ENCODE peak calls at places on chromosomes 2 and 18, in seven cellular contexts. One of them, this sample, is unnamed. For H3K4me1, the result is how much of the 10 kb centered on the place peaks cover.

GRCh38 chr18:44830551-44830950 is 149.9 kb downstream of the SETBP1 start:
- DNase-seq in fibroblast of lung: no peak
- DNase-seq in CD8-positive, alpha-beta T cell: no peak
- DNase-seq in stomach: no peak
- DNase-seq in HCT116: no peak
- DNase-seq in left ventricle myocardium inferior: no peak
- DNase-seq in CD8-positive, alpha-beta memory T cell: no peak
- DNase-seq in this sample: no peak

GRCh38 chr2:156399950-156400703 is 36.1 kb upstream of the GPD2 start:
- DNase-seq in CD8-positive, alpha-beta memory T cell: no peak
- DNase-seq in HCT116: peak
- DNase-seq in fibroblast of lung: peak
- DNase-seq in left ventricle myocardium inferior: peak
- DNase-seq in stomach: peak
- DNase-seq in CD8-positive, alpha-beta T cell: peak
- DNase-seq in this sample: no peak

GRCh38 chr2:197908940-197909339 is 104.5 kb downstream of the PLCL1 start:
- DNase-seq in fibroblast of lung: peak
- DNase-seq in CD8-positive, alpha-beta T cell: no peak
- DNase-seq in left ventricle myocardium inferior: no peak
- DNase-seq in CD8-positive, alpha-beta memory T cell: no peak
- DNase-seq in HCT116: no peak
- DNase-seq in stomach: no peak
- DNase-seq in this sample: no peak

GRCh38 chr2:17479875-17480274 is 38.4 kb downstream of the RAD51AP2 start:
- DNase-seq in CD8-positive, alpha-beta memory T cell: no peak
- DNase-seq in fibroblast of lung: peak
- DNase-seq in CD8-positive, alpha-beta T cell: no peak
- DNase-seq in stomach: no peak
- DNase-seq in left ventricle myocardium inferior: no peak
- DNase-seq in HCT116: no peak
- DNase-seq in this sample: no peak

GRCh38 chr2:131055169-131056065 is 37.8 kb downstream of the FAM168B start:
- DNase-seq in CD8-positive, alpha-beta T cell: no peak
- DNase-seq in left ventricle myocardium inferior: no peak
- DNase-seq in stomach: no peak
- DNase-seq in CD8-positive, alpha-beta memory T cell: no peak
- DNase-seq in HCT116: no peak
- DNase-seq in fibroblast of lung: peak
- DNase-seq in this sample: no peak

GRCh38 chr2:75277111-75277510 is 77.8 kb upstream of the TACR1 start:
- DNase-seq in HCT116: no peak
- DNase-seq in CD8-positive, alpha-beta T cell: no peak
- DNase-seq in fibroblast of lung: peak
- DNase-seq in left ventricle myocardium inferior: no peak
- DNase-seq in CD8-positive, alpha-beta memory T cell: no peak
- DNase-seq in stomach: no peak
- DNase-seq in this sample: no peak

GRCh38 chr2:96923810-96924774 is 54.2 kb upstream of the SEMA4C start:
- DNase-seq in fibroblast of lung: no peak
- DNase-seq in left ventricle myocardium inferior: no peak
- DNase-seq in CD8-positive, alpha-beta T cell: no peak
- DNase-seq in HCT116: no peak
- DNase-seq in stomach: no peak
- DNase-seq in CD8-positive, alpha-beta memory T cell: peak
- DNase-seq in this sample: no peak

GRCh38 chr2:111251711-111252110 is 131.0 kb downstream of the BCL2L11 start:
- DNase-seq in CD8-positive, alpha-beta memory T cell: no peak
- DNase-seq in CD8-positive, alpha-beta T cell: no peak
- DNase-seq in stomach: no peak
- DNase-seq in HCT116: no peak
- DNase-seq in fibroblast of lung: no peak
- DNase-seq in left ventricle myocardium inferior: no peak
- DNase-seq in this sample: no peak

GRCh38 chr2:119025013-119025412 is 83.0 kb downstream of the MARCO start:
- DNase-seq in CD8-positive, alpha-beta memory T cell: no peak
- DNase-seq in stomach: no peak
- DNase-seq in HCT116: no peak
- DNase-seq in fibroblast of lung: no peak
- DNase-seq in CD8-positive, alpha-beta T cell: no peak
- DNase-seq in left ventricle myocardium inferior: no peak
- DNase-seq in this sample: no peak

GRCh38 chr2:236190674-236191073 is 22.5 kb upstream of the GBX2 start:
- DNase-seq in HCT116: no peak
- DNase-seq in left ventricle myocardium inferior: no peak
- DNase-seq in CD8-positive, alpha-beta memory T cell: no peak
- DNase-seq in fibroblast of lung: no peak
- DNase-seq in stomach: no peak
- DNase-seq in CD8-positive, alpha-beta T cell: no peak
- DNase-seq in this sample: no peak

GRCh38 chr2:227450921-227451654 is 20.9 kb upstream of the AGFG1 start:
- DNase-seq in HCT116: no peak
- DNase-seq in stomach: no peak
- DNase-seq in fibroblast of lung: no peak
- DNase-seq in left ventricle myocardium inferior: no peak
- DNase-seq in CD8-positive, alpha-beta T cell: no peak
- DNase-seq in CD8-positive, alpha-beta memory T cell: no peak
- DNase-seq in this sample: no peak

GRCh38 chr2:224722250-224722649 is 6.1 kb upstream of the CCDC195 start:
- DNase-seq in fibroblast of lung: peak
- DNase-seq in CD8-positive, alpha-beta memory T cell: no peak
- DNase-seq in stomach: no peak
- DNase-seq in HCT116: no peak
- DNase-seq in left ventricle myocardium inferior: no peak
- DNase-seq in CD8-positive, alpha-beta T cell: no peak
- DNase-seq in this sample: no peak

GRCh38 chr2:233081232-233081730 is 21.1 kb downstream of the INPP5D start:
- DNase-seq in stomach: no peak
- DNase-seq in left ventricle myocardium inferior: no peak
- DNase-seq in CD8-positive, alpha-beta memory T cell: peak
- DNase-seq in CD8-positive, alpha-beta T cell: no peak
- DNase-seq in HCT116: no peak
- DNase-seq in fibroblast of lung: no peak
- DNase-seq in this sample: peak

GRCh38 chr2:233079953-233080835 is 20.1 kb downstream of the INPP5D start:
- DNase-seq in fibroblast of lung: no peak
- DNase-seq in left ventricle myocardium inferior: no peak
- DNase-seq in HCT116: no peak
- DNase-seq in stomach: no peak
- DNase-seq in CD8-positive, alpha-beta memory T cell: no peak
- DNase-seq in CD8-positive, alpha-beta T cell: no peak
- DNase-seq in this sample: no peak

GRCh38 chr2:233081731-233082221 is 21.6 kb downstream of the INPP5D start:
- DNase-seq in CD8-positive, alpha-beta T cell: no peak
- DNase-seq in fibroblast of lung: no peak
- DNase-seq in HCT116: no peak
- DNase-seq in left ventricle myocardium inferior: no peak
- DNase-seq in stomach: no peak
- DNase-seq in CD8-positive, alpha-beta memory T cell: no peak
- DNase-seq in this sample: no peak

GRCh38 chr2:233079473-233079877 is 19.3 kb downstream of the INPP5D start:
- DNase-seq in left ventricle myocardium inferior: no peak
- DNase-seq in CD8-positive, alpha-beta T cell: no peak
- DNase-seq in HCT116: no peak
- DNase-seq in fibroblast of lung: no peak
- DNase-seq in CD8-positive, alpha-beta memory T cell: peak
- DNase-seq in stomach: no peak
- DNase-seq in this sample: no peak

DNA sequence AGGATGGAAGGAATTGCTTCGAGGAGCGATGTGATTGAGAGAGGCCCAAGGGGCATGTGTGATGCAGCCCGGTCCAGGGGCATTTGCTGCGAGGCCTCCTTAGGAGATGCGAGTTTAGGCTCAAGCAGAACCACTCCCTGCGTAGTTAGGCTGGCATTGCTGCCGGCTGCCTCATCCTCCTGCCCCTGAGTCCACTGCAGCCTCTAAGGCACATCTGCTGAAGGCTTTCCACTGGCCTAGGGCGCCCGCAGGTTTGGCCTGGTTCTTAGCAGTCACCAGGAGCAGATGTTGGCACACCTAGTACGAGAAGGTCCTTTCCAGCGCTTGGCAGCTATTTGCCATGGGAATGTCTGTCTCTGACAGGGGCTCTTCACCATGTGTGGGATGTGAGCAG is 20.7 kb downstream of the INPP5D start:
- DNase-seq in CD8-positive, alpha-beta T cell: no peak
- DNase-seq in CD8-positive, alpha-beta memory T cell: no peak
- DNase-seq in HCT116: no peak
- DNase-seq in left ventricle myocardium inferior: no peak
- DNase-seq in stomach: no peak
- DNase-seq in fibroblast of lung: no peak
- DNase-seq in this sample: no peak
- H3K4me1 ChIP-seq in CD8-positive, alpha-beta T cell: half or more
- H3K4me1 ChIP-seq in CD8-positive, alpha-beta memory T cell: half or more
- H3K4me1 ChIP-seq in HCT116: under half
- H3K4me1 ChIP-seq in left ventricle myocardium inferior: under half
- H3K4me1 ChIP-seq in stomach: half or more
- H3K4me1 ChIP-seq in fibroblast of lung: under half
- H3K4me1 ChIP-seq in this sample: half or more

GRCh38 chr2:61014805-61015204 is 2.7 kb upstream of the PEX13 start:
- DNase-seq in HCT116: no peak
- DNase-seq in CD8-positive, alpha-beta memory T cell: no peak
- DNase-seq in stomach: no peak
- DNase-seq in left ventricle myocardium inferior: no peak
- DNase-seq in CD8-positive, alpha-beta T cell: no peak
- DNase-seq in fibroblast of lung: no peak
- DNase-seq in this sample: no peak
- H3K27ac ChIP-seq in HCT116: no peak
- H3K27ac ChIP-seq in CD8-positive, alpha-beta memory T cell: no peak
- H3K27ac ChIP-seq in stomach: peak
- H3K27ac ChIP-seq in left ventricle myocardium inferior: no peak
- H3K27ac ChIP-seq in CD8-positive, alpha-beta T cell: no peak
- H3K27ac ChIP-seq in fibroblast of lung: no peak
- H3K27ac ChIP-seq in this sample: no peak

GRCh38 chr2:241308267-241308666 is 7.2 kb downstream of the HDLBP start:
- DNase-seq in CD8-positive, alpha-beta T cell: no peak
- DNase-seq in left ventricle myocardium inferior: no peak
- DNase-seq in stomach: no peak
- DNase-seq in HCT116: no peak
- DNase-seq in fibroblast of lung: peak
- DNase-seq in CD8-positive, alpha-beta memory T cell: no peak
- DNase-seq in this sample: no peak

GRCh38 chr2:241308832-241309500 is 6.5 kb downstream of the HDLBP start:
- DNase-seq in HCT116: no peak
- DNase-seq in CD8-positive, alpha-beta T cell: no peak
- DNase-seq in fibroblast of lung: no peak
- DNase-seq in stomach: no peak
- DNase-seq in left ventricle myocardium inferior: no peak
- DNase-seq in CD8-positive, alpha-beta memory T cell: no peak
- DNase-seq in this sample: no peak

GRCh38 chr2:241304039-241304670 is 11.3 kb downstream of the HDLBP start:
- DNase-seq in fibroblast of lung: no peak
- DNase-seq in left ventricle myocardium inferior: no peak
- DNase-seq in stomach: no peak
- DNase-seq in HCT116: no peak
- DNase-seq in CD8-positive, alpha-beta T cell: no peak
- DNase-seq in CD8-positive, alpha-beta memory T cell: no peak
- DNase-seq in this sample: no peak

GRCh38 chr2:241309684-241310117 is 5.8 kb downstream of the HDLBP start:
- DNase-seq in stomach: peak
- DNase-seq in HCT116: no peak
- DNase-seq in left ventricle myocardium inferior: no peak
- DNase-seq in CD8-positive, alpha-beta memory T cell: peak
- DNase-seq in CD8-positive, alpha-beta T cell: peak
- DNase-seq in fibroblast of lung: peak
- DNase-seq in this sample: peak

DNA sequence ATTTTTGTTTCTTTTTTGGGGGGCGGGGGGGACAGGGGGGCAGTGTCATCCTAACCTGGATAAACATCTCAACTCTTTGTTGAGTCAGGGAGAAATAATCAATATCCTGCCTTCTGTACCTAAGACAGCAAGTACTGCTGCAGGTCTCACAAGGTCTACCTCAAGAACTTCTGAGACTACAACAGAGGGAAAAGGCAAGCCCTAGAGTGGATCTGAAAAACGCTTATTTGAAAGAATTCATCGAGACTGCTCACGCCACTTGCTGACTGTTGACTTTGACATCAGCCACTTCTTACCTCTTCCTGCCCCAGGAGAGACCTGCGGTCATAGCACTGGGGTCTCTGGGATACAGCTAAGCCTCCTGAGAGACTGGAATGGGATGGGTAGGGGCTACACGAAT is 8.4 kb downstream of the HDLBP start:
- DNase-seq in CD8-positive, alpha-beta T cell: no peak
- DNase-seq in fibroblast of lung: no peak
- DNase-seq in left ventricle myocardium inferior: no peak
- DNase-seq in HCT116: no peak
- DNase-seq in stomach: no peak
- DNase-seq in CD8-positive, alpha-beta memory T cell: no peak
- DNase-seq in this sample: no peak
- H3K4me1 ChIP-seq in CD8-positive, alpha-beta T cell: under half
- H3K4me1 ChIP-seq in fibroblast of lung: under half
- H3K4me1 ChIP-seq in left ventricle myocardium inferior: half or more
- H3K4me1 ChIP-seq in HCT116: under half
- H3K4me1 ChIP-seq in stomach: half or more
- H3K4me1 ChIP-seq in CD8-positive, alpha-beta memory T cell: under half
- H3K4me1 ChIP-seq in this sample: under half

GRCh38 chr2:105380432-105381118 is 18.3 kb downstream of the FHL2 start:
- DNase-seq in CD8-positive, alpha-beta T cell: no peak
- DNase-seq in left ventricle myocardium inferior: no peak
- DNase-seq in fibroblast of lung: no peak
- DNase-seq in stomach: no peak
- DNase-seq in CD8-positive, alpha-beta memory T cell: no peak
- DNase-seq in HCT116: no peak
- DNase-seq in this sample: no peak

GRCh38 chr2:105378921-105379383 is 19.9 kb downstream of the FHL2 start:
- DNase-seq in HCT116: no peak
- DNase-seq in CD8-positive, alpha-beta T cell: no peak
- DNase-seq in CD8-positive, alpha-beta memory T cell: no peak
- DNase-seq in fibroblast of lung: no peak
- DNase-seq in stomach: no peak
- DNase-seq in left ventricle myocardium inferior: no peak
- DNase-seq in this sample: no peak

GRCh38 chr2:105378276-105378840 is 20.5 kb downstream of the FHL2 start:
- DNase-seq in CD8-positive, alpha-beta memory T cell: no peak
- DNase-seq in left ventricle myocardium inferior: no peak
- DNase-seq in stomach: no peak
- DNase-seq in fibroblast of lung: no peak
- DNase-seq in HCT116: no peak
- DNase-seq in CD8-positive, alpha-beta T cell: no peak
- DNase-seq in this sample: no peak

GRCh38 chr2:105381119-105381668 is 17.7 kb downstream of the FHL2 start:
- DNase-seq in fibroblast of lung: no peak
- DNase-seq in CD8-positive, alpha-beta memory T cell: no peak
- DNase-seq in HCT116: no peak
- DNase-seq in CD8-positive, alpha-beta T cell: no peak
- DNase-seq in stomach: no peak
- DNase-seq in left ventricle myocardium inferior: no peak
- DNase-seq in this sample: no peak

DNA sequence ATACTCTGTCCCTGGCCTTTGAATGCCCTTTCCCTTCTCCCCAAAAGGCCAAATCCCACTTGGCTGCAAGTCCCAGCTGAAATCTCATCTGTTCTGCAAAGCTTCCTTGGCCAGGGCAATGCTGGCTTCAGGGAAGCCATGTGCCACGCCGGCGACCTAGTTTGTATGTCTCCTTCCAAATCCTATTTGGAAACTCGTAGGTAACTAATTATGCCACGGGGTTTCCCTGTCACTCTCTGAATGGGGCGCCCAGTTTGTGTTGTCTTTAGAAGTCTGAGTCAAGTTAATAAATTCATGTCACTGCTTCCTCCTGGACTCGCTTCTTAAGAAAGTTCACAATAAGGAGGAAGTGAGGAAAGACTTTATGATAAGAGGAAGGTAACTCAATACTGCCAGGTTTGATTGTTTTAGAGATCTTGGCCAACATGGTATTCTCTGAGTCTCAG is 19.1 kb downstream of the FHL2 start:
- DNase-seq in HCT116: no peak
- DNase-seq in fibroblast of lung: no peak
- DNase-seq in CD8-positive, alpha-beta memory T cell: no peak
- DNase-seq in left ventricle myocardium inferior: no peak
- DNase-seq in stomach: peak
- DNase-seq in CD8-positive, alpha-beta T cell: no peak
- DNase-seq in this sample: no peak
- H3K27ac ChIP-seq in HCT116: no peak
- H3K27ac ChIP-seq in fibroblast of lung: peak
- H3K27ac ChIP-seq in CD8-positive, alpha-beta memory T cell: no peak
- H3K27ac ChIP-seq in left ventricle myocardium inferior: peak
- H3K27ac ChIP-seq in stomach: peak
- H3K27ac ChIP-seq in CD8-positive, alpha-beta T cell: no peak
- H3K27ac ChIP-seq in this sample: no peak